ENCODE peak calls at places on chromosomes 5 and 9, in eight cellular contexts. M is T-helper 2 cell, B is AG08395, I is GM04504, A is HFF-Myc, Z is AML-193, V is GM23338, T is H9. P is an unnamed sample.

GRCh38 chr9:72952914-72953313 is at the start of gene ALDH1A1:
- DNase-seq in M (no peak), B (no peak), I (no peak), A (no peak), Z (no peak), V (peak; percentile 73), T (peak; percentile 29), P (no peak)

GRCh38 chr5:2507611-2508010 is 243.9 kb downstream of the IRX2 start:
- DNase-seq in M (no peak), B (no peak), I (no peak), A (no peak), Z (no peak), V (no peak), T (no peak), P (no peak)

GRCh38 chr9:3848445-3849114 is 322.8 kb upstream of the RFX3 start:
- DNase-seq in M (no peak), B (no peak), I (no peak), A (no peak), Z (no peak), V (peak; percentile 78), T (peak; percentile 80), P (no peak)

GRCh38 chr5:93579561-93580386 is 1.2 kb downstream of the NR2F1-AS1 start:
- DNase-seq in M (no peak), B (no peak), I (no peak), A (no peak), Z (no peak), V (peak; percentile 69), T (peak; percentile 64), P (no peak)

GRCh38 chr9:95770653-95771131 is 104.8 kb upstream of the ERCC6L2 start:
- DNase-seq in M (no peak), B (no peak), I (no peak), A (no peak), Z (no peak), V (peak; percentile 85), T (no peak), P (no peak)

GRCh38 chr9:86614871-86615849 is 260.9 kb upstream of the TUT7 start:
- DNase-seq in M (no peak), B (peak; percentile 71), I (peak; percentile 81), A (no peak), Z (no peak), V (peak; percentile 74), T (no peak), P (no peak)

GRCh38 chr5:171750316-171750788 is 35.3 kb upstream of the SMIM23 start:
- DNase-seq in M (no peak), B (peak; percentile 67), I (peak; percentile 12), A (no peak), Z (no peak), V (peak; percentile 65), T (peak; percentile 74), P (no peak)

GRCh38 chr9:94870793-94871558 is 144.5 kb downstream of the AOPEP start:
- DNase-seq in M (no peak), B (no peak), I (peak; percentile 34), A (no peak), Z (no peak), V (no peak), T (no peak), P (peak; percentile 59)

GRCh38 chr9:138099803-138100598 is 222.4 kb downstream of the CACNA1B start:
- DNase-seq in M (no peak), B (no peak), I (no peak), A (no peak), Z (no peak), V (no peak), T (no peak), P (no peak)

GRCh38 chr9:87395804-87396458 is 101.7 kb upstream of the DAPK1 start:
- DNase-seq in M (no peak), B (no peak), I (no peak), A (no peak), Z (no peak), V (no peak), T (no peak), P (no peak)

GRCh38 chr9:82254646-82255367 is 266.2 kb downstream of the SPATA31D1 start:
- DNase-seq in M (no peak), B (peak; percentile 37), I (no peak), A (no peak), Z (no peak), V (no peak), T (no peak), P (no peak)

GRCh38 chr9:125850763-125851162 is 103.6 kb downstream of the PBX3 start:
- DNase-seq in M (no peak), B (no peak), I (no peak), A (no peak), Z (no peak), V (no peak), T (no peak), P (no peak)

GRCh38 chr9:36625006-36625600 is 52.4 kb downstream of the MELK start:
- DNase-seq in M (no peak), B (peak; percentile 93), I (peak; percentile 63), A (peak; percentile 6), Z (no peak), V (no peak), T (no peak), P (no peak)

GRCh38 chr9:70534058-70534457 is 119.6 kb upstream of the KLF9 start:
- DNase-seq in M (no peak), B (no peak), I (no peak), A (no peak), Z (no peak), V (no peak), T (no peak), P (no peak)

GRCh38 chr9:91761362-91761761 is 188.7 kb downstream of the ROR2 start:
- DNase-seq in M (no peak), B (no peak), I (no peak), A (no peak), Z (no peak), V (no peak), T (no peak), P (no peak)

GRCh38 chr5:141909212-141909611 is 14.5 kb upstream of the DELE1 start:
- DNase-seq in M (no peak), B (no peak), I (no peak), A (no peak), Z (no peak), V (no peak), T (no peak), P (no peak)

GRCh38 chr9:33426843-33427293 is 20.5 kb downstream of the AQP3 start:
- DNase-seq in M (no peak), B (no peak), I (no peak), A (no peak), Z (no peak), V (no peak), T (no peak), P (peak; percentile 31)

GRCh38 chr5:34691326-34691725 is 35.2 kb downstream of the RAI14 start:
- DNase-seq in M (no peak), B (peak; percentile 50), I (no peak), A (no peak), Z (no peak), V (no peak), T (no peak), P (no peak)

GRCh38 chr9:108101410-108101809 is 611.8 kb upstream of the KLF4 start:
- DNase-seq in M (no peak), B (no peak), I (no peak), A (no peak), Z (no peak), V (no peak), T (no peak), P (no peak)

GRCh38 chr9:4293293-4293931 is 6.5 kb downstream of the GLIS3 start:
- DNase-seq in M (no peak), B (peak; percentile 70), I (peak; percentile 93), A (peak; percentile 71), Z (no peak), V (no peak), T (no peak), P (no peak)

GRCh38 chr5:33539192-33539591 is 98.4 kb downstream of the TARS1 start:
- DNase-seq in M (no peak), B (no peak), I (no peak), A (peak; percentile 10), Z (no peak), V (no peak), T (no peak), P (no peak)

GRCh38 chr9:126664893-126665695 is 51.4 kb downstream of the LMX1B start:
- DNase-seq in M (no peak), B (no peak), I (no peak), A (no peak), Z (no peak), V (peak; percentile 90), T (peak; percentile 83), P (no peak)

GRCh38 chr5:8081179-8081578 is 212.2 kb downstream of the MTRR start:
- DNase-seq in M (no peak), B (no peak), I (no peak), A (no peak), Z (no peak), V (no peak), T (no peak), P (no peak)

GRCh38 chr5:129079496-129079895 is 15.1 kb upstream of the ISOC1 start:
- DNase-seq in M (no peak), B (no peak), I (no peak), A (no peak), Z (no peak), V (no peak), T (no peak), P (no peak)

GRCh38 chr9:110880123-110880522 is 158.1 kb downstream of the LPAR1 start:
- DNase-seq in M (no peak), B (peak; percentile 39), I (peak; percentile 61), A (peak; percentile 91), Z (no peak), V (peak; percentile 34), T (no peak), P (no peak)

GRCh38 chr5:34042302-34042701 is 711 bp downstream of the C1QTNF3 start:
- DNase-seq in M (no peak), B (no peak), I (no peak), A (no peak), Z (no peak), V (no peak), T (no peak), P (no peak)

GRCh38 chr5:101783241-101784095 is 512.6 kb downstream of the SLCO4C1 start:
- DNase-seq in M (no peak), B (no peak), I (no peak), A (no peak), Z (no peak), V (peak; percentile 33), T (no peak), P (no peak)

GRCh38 chr9:120944434-120945125 is 18.0 kb upstream of the TRAF1 start:
- DNase-seq in M (no peak), B (no peak), I (no peak), A (no peak), Z (peak; percentile 56), V (no peak), T (no peak), P (no peak)

GRCh38 chr9:4680750-4681149 is 1.4 kb downstream of the CDC37L1 start:
- DNase-seq in M (no peak), B (peak; percentile 55), I (no peak), A (no peak), Z (peak; percentile 24), V (no peak), T (no peak), P (no peak)

P was measured in effector memory CD4-positive, alpha-beta T cell.